ENCODE peak calls at places on chromosome 14, in eight cellular contexts. M, N, Q, E, F, P, C and L are unnamed samples.

GRCh38 chr14:105938959-105939358 is 412.6 kb downstream of the TMEM121 start:
- DNase-seq in Q (no peak), N (no peak), F (no peak), E (no peak), C (no peak), P (no peak), M (no peak), L (no peak)

GRCh38 chr14:100692859-100693558 is 33.7 kb upstream of the DLK1 start:
- DNase-seq in N (no peak), M (no peak), E (no peak), F (peak), Q (no peak), C (no peak), P (peak), L (no peak)

GRCh38 chr14:57182760-57183503 is 85.8 kb downstream of the EXOC5 start:
- DNase-seq in F (peak), M (no peak), E (no peak), P (no peak), C (no peak), Q (peak), N (no peak), L (no peak)

GRCh38 chr14:104966261-104967143 is 11.7 kb downstream of the AHNAK2 start:
- DNase-seq in F (no peak), C (no peak), E (no peak), Q (no peak), P (no peak), N (no peak), M (no peak), L (no peak)

GRCh38 chr14:49863483-49864262 is 11.1 kb upstream of the NEMF start:
- DNase-seq in M (no peak), E (no peak), P (no peak), N (no peak), F (peak), Q (no peak), C (no peak), L (no peak)

GRCh38 chr14:102516531-102517411 is 7.2 kb upstream of the ANKRD9 start:
- DNase-seq in N (peak), M (peak), E (peak), C (peak), F (peak), P (peak), Q (peak), L (peak)

GRCh38 chr14:55306938-55307589 is 35.8 kb downstream of the FBXO34 start:
- DNase-seq in C (no peak), E (no peak), F (no peak), M (no peak), N (no peak), Q (no peak), P (no peak), L (no peak)

GRCh38 chr14:104281768-104282301 is 143.4 kb downstream of the KIF26A start:
- DNase-seq in M (no peak), C (no peak), Q (no peak), F (no peak), N (no peak), P (no peak), E (no peak), L (no peak)

GRCh38 chr14:36271222-36271621 is 49.2 kb downstream of the MBIP start:
- DNase-seq in E (no peak), M (no peak), N (no peak), F (no peak), P (no peak), C (no peak), Q (no peak), L (no peak)

GRCh38 chr14:59677771-59678211 is 101.2 kb upstream of the CCDC175 start:
- DNase-seq in Q (no peak), N (no peak), P (no peak), F (peak), M (no peak), C (no peak), E (no peak), L (no peak)

GRCh38 chr14:33564774-33565630 is 385.9 kb downstream of the EGLN3 start:
- DNase-seq in P (peak), M (no peak), F (peak), E (no peak), N (no peak), Q (peak), C (no peak), L (peak)

GRCh38 chr14:53180272-53181221 is 27.4 kb upstream of the DDHD1 start:
- DNase-seq in F (peak), M (no peak), N (no peak), P (no peak), Q (no peak), C (peak), E (no peak), L (no peak)

GRCh38 chr14:34187645-34188044 is 236.8 kb upstream of the EGLN3 start:
- DNase-seq in P (no peak), Q (no peak), C (no peak), N (no peak), F (no peak), E (no peak), M (no peak), L (no peak)

GRCh38 chr14:65421201-65421981 is 8.9 kb downstream of the FUT8 start:
- DNase-seq in C (no peak), Q (no peak), E (no peak), F (peak), M (no peak), N (no peak), P (peak), L (no peak)

GRCh38 chr14:93788557-93789365 is 476 bp upstream of the PRIMA1 start:
- DNase-seq in E (peak), C (no peak), F (no peak), Q (peak), M (no peak), P (peak), N (no peak), L (no peak)

GRCh38 chr14:95352481-95352880 is 32.8 kb upstream of the CLMN start:
- DNase-seq in P (no peak), E (no peak), N (no peak), F (no peak), Q (no peak), M (no peak), C (no peak), L (no peak)

GRCh38 chr14:74988131-74988530 is 14.6 kb upstream of the EIF2B2 start:
- DNase-seq in N (no peak), Q (no peak), C (no peak), P (peak), M (no peak), E (no peak), F (peak), L (no peak)

GRCh38 chr14:102772781-102773570 is 4.3 kb upstream of the TRAF3 start:
- DNase-seq in C (no peak), E (no peak), P (no peak), N (no peak), M (no peak), Q (peak), F (peak), L (no peak)

GRCh38 chr14:68677901-68678300 is 115.0 kb downstream of the ZFP36L1 start:
- DNase-seq in E (no peak), C (no peak), P (no peak), Q (no peak), M (no peak), N (no peak), F (no peak), L (no peak)

GRCh38 chr14:67480011-67480410 is 8.5 kb downstream of the TMEM229B start:
- DNase-seq in C (no peak), M (no peak), Q (peak), F (no peak), E (peak), P (no peak), N (no peak), L (no peak)